ENCODE peak calls at places on chromosomes 16 and 17, in five cellular contexts. Z is endothelial cell, A is Caco-2, S is breast epithelium, G is neural crest cell. P is an unnamed sample.

GRCh38 chr16:66300501-66300900 is 66.0 kb upstream of the CDH5 start:
- DNase-seq in Z (no peak), A (no peak), S (no peak), G (no peak), P (peak)

GRCh38 chr17:8409966-8410881 is 12.6 kb upstream of the RNF222 start:
- DNase-seq in Z (peak), A (peak), S (peak), G (peak), P (peak)

GRCh38 chr17:70581459-70581858 is 412.1 kb downstream of the KCNJ2 start:
- DNase-seq in Z (no peak), A (no peak), S (no peak), G (no peak), P (no peak)

GRCh38 chr16:31329671-31330552 is 25.1 kb upstream of the ITGAX start:
- DNase-seq in Z (no peak), A (no peak), S (no peak), G (no peak), P (peak)

GRCh38 chr16:67154578-67155304 is 3.9 kb upstream of the B3GNT9 start:
- DNase-seq in Z (no peak), A (peak), S (no peak), G (no peak), P (no peak)

GRCh38 chr16:68401871-68402747 is 46.2 kb downstream of the SMPD3 start:
- DNase-seq in Z (no peak), A (no peak), S (no peak), G (no peak), P (no peak)

GRCh38 chr17:35578195-35578928 is at the start of gene PEX12:
- DNase-seq in Z (peak), A (peak), S (peak), G (peak), P (peak)

GRCh38 chr16:71421911-71422310 is 19.9 kb downstream of the TLE7 start:
- DNase-seq in Z (peak), A (no peak), S (no peak), G (peak), P (no peak)

GRCh38 chr17:20733923-20734322 is 154.4 kb downstream of the CDRT15L2 start:
- DNase-seq in Z (no peak), A (no peak), S (no peak), G (no peak), P (no peak)

DNA sequence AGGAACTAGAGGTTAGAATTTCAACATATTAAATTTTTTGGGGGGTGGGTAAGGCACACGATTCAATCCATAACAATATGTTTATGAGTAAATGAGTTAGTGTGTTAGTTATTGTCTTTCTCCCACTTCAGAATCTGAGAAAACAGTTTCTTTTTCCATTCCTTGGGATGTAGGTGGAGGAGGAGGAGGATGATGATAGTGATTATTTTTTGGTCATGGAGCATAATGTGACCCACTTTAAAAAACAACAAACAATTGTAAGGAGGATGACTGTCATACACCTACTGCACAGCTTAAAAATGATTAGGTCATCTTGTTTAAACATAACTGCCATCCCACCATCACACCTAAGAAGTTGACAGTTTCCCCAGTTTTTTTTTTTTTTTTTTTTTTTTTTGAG is 148.7 kb downstream of the CDRT15L2 start:
- DNase-seq in Z (no peak), A (no peak), S (no peak), G (no peak), P (no peak)
- TF ChIP-seq CTCF in Z (no peak), A (no peak), S (no peak), G (no peak), P (no peak)

DNA sequence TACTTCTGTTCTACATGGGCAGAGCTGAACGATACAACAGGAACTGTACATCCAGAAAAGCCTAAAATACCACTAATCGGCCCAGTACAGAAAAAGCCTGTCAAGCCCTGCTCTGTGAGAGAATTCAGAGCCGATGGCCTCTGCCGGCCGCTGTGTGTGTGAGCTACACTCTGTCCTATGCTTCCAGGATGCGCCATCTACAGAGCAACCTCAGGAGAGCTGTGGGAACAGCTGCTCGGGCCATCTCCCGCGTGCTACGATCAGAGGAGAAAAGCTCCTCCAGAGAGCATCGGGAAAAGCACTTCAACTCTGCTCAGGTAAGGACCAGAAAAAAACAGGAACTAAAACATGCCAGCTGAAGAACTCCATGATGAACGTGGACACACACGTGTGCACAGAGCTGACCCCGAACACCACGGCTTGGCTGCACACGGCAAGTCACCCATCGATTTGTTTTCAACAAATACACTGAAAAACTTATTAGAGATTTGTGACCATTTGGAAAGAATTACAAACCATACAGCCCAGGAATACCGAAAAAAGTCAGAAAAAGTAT is 115.9 kb downstream of the ANKRD11 start:
- DNase-seq in Z (no peak), A (no peak), S (no peak), G (peak), P (no peak)
- TF ChIP-seq CTCF in Z (no peak), A (no peak), S (no peak), G (no peak), P (peak)

DNA sequence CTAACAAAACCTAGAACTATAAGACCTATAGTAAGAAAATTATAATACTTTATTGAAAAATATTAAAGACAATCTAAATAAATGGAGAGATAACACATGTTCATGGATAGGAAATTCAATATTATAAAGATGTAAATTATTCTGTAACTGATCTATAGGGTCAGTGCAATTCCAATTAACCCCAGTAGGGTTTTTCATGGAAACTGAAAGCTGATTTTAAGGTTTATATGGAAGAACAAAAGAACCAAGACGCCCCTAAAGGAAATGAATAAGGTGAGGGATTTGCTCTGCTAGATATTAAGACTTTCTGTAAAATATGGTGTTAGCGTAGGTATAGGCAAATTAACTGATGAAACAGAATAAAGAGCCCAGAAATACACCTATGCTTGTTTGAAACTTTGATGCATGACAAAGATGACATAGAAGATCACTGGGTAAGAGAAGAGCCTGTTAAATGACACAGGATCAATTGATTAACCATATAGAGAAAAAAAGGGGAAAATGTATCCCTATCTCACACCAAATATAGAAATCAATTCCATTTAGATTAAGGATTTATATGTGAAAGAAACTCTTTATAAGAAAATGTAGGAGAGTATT is 3.0 kb downstream of the ICAM2 start:
- DNase-seq in Z (no peak), A (no peak), S (no peak), G (no peak), P (no peak)
- TF ChIP-seq CTCF in Z (peak), A (no peak), S (no peak), G (peak), P (peak)

DNA sequence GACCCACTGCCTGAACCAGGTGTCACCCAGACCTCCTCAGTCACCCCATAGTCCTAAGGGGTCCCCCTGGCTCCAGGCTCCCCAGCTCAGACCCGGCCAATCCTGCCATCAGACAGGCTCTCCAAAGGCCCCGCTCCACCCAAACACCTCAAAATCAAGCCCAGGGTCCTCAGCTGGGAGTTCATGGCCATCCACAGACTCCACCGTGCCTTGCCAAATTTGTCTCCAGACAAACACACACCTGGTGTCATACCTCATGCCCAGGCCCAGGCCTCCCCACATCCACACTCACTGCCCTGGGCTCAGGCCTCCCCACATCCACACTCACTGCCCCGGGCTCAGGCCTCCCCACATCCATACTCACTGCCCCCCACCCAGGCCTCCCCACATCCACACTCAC is 12.5 kb downstream of the RPH3AL start:
- DNase-seq in Z (no peak), A (peak), S (peak), G (no peak), P (no peak)
- TF ChIP-seq CTCF in Z (no peak), A (no peak), S (no peak), G (no peak), P (no peak)

GRCh38 chr16:1184156-1184868 is 31.4 kb downstream of the CACNA1H start:
- DNase-seq in Z (no peak), A (no peak), S (no peak), G (no peak), P (no peak)
- TF ChIP-seq CTCF in Z (no peak), A (no peak), S (no peak), G (peak), P (no peak)

DNA sequence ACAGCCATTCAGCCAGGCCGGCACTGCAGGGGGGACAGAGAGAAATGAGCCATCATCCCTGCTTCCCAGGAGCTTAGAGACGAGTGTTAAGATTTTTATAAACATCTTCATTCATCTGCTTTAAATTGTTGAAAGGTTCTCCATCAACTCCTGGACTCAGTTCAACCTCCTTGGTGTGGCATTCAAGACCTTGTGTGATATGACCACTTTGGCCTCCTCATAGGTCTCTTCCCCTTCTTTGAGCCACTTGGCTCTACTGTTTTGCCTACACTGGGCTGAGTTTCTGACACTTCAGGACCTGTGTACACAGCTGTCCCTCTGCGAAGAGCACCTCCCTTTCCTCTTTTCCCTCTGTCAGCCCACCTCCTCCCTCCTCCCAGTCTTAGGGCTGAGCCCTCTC is 4.3 kb downstream of the DOC2B start:
- DNase-seq in Z (no peak), A (no peak), S (no peak), G (no peak), P (no peak)
- TF ChIP-seq CTCF in Z (no peak), A (no peak), S (no peak), G (no peak), P (no peak)

GRCh38 chr17:42096360-42097111 is 1.7 kb downstream of the ZNF385C start:
- DNase-seq in Z (no peak), A (no peak), S (no peak), G (no peak), P (no peak)
- TF ChIP-seq CTCF in Z (no peak), A (no peak), S (no peak), G (no peak), P (no peak)

GRCh38 chr16:87778830-87779579 is 13.2 kb upstream of the KLHDC4 start:
- DNase-seq in Z (peak), A (peak), S (peak), G (peak), P (peak)
- TF ChIP-seq CTCF in Z (peak), A (peak), S (peak), G (peak), P (peak)

DNA sequence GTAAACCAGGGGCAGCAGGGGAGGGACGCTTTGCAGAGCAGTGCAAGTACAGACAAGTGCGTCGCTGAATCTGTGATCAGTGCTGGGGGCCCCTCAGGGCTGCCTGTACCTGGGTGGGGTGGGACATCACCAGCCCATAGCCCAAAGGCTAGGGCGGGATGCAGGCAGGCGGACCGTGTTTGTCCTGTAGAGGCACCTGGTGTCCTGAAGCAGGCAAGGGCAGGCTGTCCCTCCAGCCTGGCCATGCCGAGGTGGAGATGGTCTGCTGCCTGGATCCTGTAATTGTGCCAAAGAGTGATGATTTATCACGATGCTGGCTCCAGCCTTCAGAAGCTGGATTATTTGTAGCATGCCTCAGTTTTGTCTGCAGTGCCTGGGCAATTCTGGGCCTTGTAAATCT is 137.9 kb upstream of the GSE1 start:
- DNase-seq in Z (no peak), A (peak), S (no peak), G (no peak), P (no peak)
- TF ChIP-seq CTCF in Z (no peak), A (no peak), S (no peak), G (no peak), P (no peak)